ENCODE peak calls at places on chromosomes 12 and 14, in five cellular contexts. I is PC-3, T is hepatocyte, E is HCT116, P is Karpas-422. G is an unnamed sample. For H3K4me1, the result is how much of the 10 kb centered on the place peaks cover.

GRCh38 chr14:79836577-79836976 is 374.7 kb downstream of the DIO2 start:
- DNase-seq in I (peak), T (no peak), E (no peak), P (no peak), G (no peak)

GRCh38 chr12:85835810-85836715 is at the start of gene RASSF9:
- DNase-seq in I (peak), T (peak), E (no peak), P (no peak), G (no peak)

GRCh38 chr14:32683679-32684078 is 255.0 kb upstream of the NPAS3 start:
- DNase-seq in I (no peak), T (no peak), E (no peak), P (no peak), G (no peak)

GRCh38 chr12:52834727-52835001 is 553 bp upstream of the KRT79 start:
- DNase-seq in I (no peak), T (no peak), E (no peak), P (no peak), G (no peak)

GRCh38 chr14:20866963-20867362 is 24.2 kb upstream of the RNASE3 start:
- DNase-seq in I (peak), T (peak), E (peak), P (peak), G (no peak)

GRCh38 chr12:52010152-52010622 is 3.4 kb downstream of the TAMALIN start:
- DNase-seq in I (no peak), T (peak), E (no peak), P (no peak), G (no peak)

GRCh38 chr12:54759751-54760150 is 94.6 kb upstream of the MUCL1 start:
- DNase-seq in I (peak), T (peak), E (peak), P (peak), G (no peak)

GRCh38 chr12:39975374-39975918 is 130.4 kb downstream of the SLC2A13 start:
- DNase-seq in I (peak), T (no peak), E (no peak), P (no peak), G (no peak)

GRCh38 chr12:83318386-83318971 is 631.8 kb downstream of the TMTC2 start:
- DNase-seq in I (peak), T (no peak), E (no peak), P (no peak), G (no peak)

GRCh38 chr12:98669751-98670150 is 24.7 kb downstream of the APAF1 start:
- DNase-seq in I (no peak), T (no peak), E (no peak), P (no peak), G (no peak)

GRCh38 chr12:78696267-78696666 is 168.3 kb upstream of the SYT1 start:
- DNase-seq in I (peak), T (no peak), E (no peak), P (no peak), G (no peak)

GRCh38 chr12:20011200-20011599 is 357.1 kb upstream of the PDE3A start:
- DNase-seq in I (no peak), T (no peak), E (no peak), P (no peak), G (no peak)

GRCh38 chr14:63852817-63853730 is at the start of gene SYNE2:
- DNase-seq in I (peak), T (peak), E (no peak), P (peak), G (peak)

GRCh38 chr12:110312581-110313360 is 31.7 kb downstream of the ATP2A2 start:
- DNase-seq in I (peak), T (no peak), E (no peak), P (no peak), G (peak)

GRCh38 chr12:50625029-50625875 is 120.5 kb downstream of the DIP2B start:
- DNase-seq in I (no peak), T (no peak), E (no peak), P (peak), G (no peak)

GRCh38 chr14:92680781-92681650 is 67.4 kb downstream of the LGMN start:
- DNase-seq in I (peak), T (peak), E (peak), P (peak), G (peak)
- H3K27ac ChIP-seq in I (peak), T (peak), E (no peak), P (no peak), G (peak)

GRCh38 chr14:61260939-61261776 is 20.0 kb downstream of the TMEM30B start:
- DNase-seq in I (peak), T (peak), E (peak), P (no peak), G (peak)

GRCh38 chr14:61266436-61267220 is 14.5 kb downstream of the TMEM30B start:
- DNase-seq in I (no peak), T (peak), E (no peak), P (no peak), G (no peak)

GRCh38 chr14:61262082-61262481 is 19.1 kb downstream of the TMEM30B start:
- DNase-seq in I (peak), T (no peak), E (no peak), P (no peak), G (no peak)

GRCh38 chr14:61264699-61265098 is 16.4 kb downstream of the TMEM30B start:
- DNase-seq in I (no peak), T (no peak), E (no peak), P (no peak), G (no peak)

DNA sequence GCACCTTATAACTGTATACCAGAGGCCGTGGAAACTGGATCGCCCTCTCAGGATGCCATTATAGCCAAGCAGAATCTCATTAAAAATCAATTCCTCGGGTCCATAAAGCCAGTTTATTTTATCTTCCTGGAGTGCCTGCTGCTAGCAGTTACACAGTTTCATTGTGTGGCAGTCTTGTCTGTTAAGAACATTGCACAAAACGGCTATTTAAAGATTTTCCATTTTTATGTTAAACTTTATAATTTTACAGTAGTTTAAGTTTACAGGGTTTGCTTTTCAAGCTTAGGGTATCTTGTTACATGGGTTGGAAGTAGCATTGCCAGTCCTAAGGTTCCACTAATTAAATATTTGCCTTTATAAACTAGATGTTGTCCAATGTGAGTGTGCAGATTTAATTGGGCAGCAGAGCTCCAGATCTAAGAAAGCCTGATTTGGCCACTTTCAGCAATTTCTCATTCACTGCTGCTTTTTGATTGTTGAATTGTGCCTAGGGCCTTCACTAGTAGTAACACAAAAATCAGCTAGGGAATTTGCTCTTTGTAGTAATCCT is 17.0 kb downstream of the TMEM30B start:
- DNase-seq in I (peak), T (peak), E (no peak), P (no peak), G (no peak)
- H2AFZ ChIP-seq in I (peak), T (no peak), E (peak), P (no peak), G (no peak)

GRCh38 chr12:6869049-6870021 is 2.0 kb downstream of the TPI1 start:
- DNase-seq in I (peak), T (peak), E (peak), P (peak), G (peak)
- H3K4me1 ChIP-seq in I (under half), T (under half), E (under half), P (half or more), G (under half)

DNA sequence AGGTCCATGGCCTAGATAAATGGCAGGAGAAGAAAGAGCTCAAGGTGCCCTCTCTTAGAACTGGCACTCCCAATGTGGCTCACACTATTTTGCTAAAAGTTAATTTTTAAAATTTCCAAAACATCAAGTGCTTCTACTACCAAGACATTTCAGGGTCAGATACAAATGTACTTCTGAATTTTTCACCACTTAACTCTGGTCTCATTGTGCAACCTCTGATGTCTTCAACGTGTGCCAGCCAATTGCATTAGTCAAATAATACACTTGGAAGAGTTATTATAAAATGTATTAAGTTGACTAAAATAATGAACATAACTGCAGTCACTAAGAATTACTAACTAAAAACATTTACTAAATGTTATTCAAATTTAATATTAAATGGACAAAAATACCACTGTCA is 41.3 kb downstream of the SLC25A47 start:
- DNase-seq in I (no peak), T (no peak), E (no peak), P (no peak), G (no peak)
- H3K27ac ChIP-seq in I (no peak), T (no peak), E (no peak), P (no peak), G (no peak)

DNA sequence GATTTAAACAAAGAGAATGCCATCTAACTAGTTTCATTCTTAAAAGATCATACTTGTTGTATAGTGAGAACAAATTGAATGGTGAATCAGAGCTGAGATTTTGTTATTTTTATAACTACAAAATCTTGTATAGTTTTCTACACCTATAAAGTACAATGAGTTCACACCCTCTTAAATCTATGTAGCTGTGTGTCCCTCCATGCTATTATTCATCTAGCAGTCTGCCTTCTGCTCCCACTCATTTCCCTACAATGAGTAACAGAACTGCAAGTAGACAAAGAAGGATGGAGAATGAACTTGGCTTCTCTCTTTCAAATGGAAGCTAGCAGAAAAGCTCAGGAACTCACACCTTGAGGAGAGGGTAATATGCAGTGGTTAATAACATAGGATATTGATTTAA is 7.1 kb downstream of the IFNG-AS1 start:
- DNase-seq in I (no peak), T (no peak), E (no peak), P (no peak), G (no peak)
- H2AFZ ChIP-seq in I (no peak), T (no peak), E (no peak), P (no peak), G (no peak)

GRCh38 chr12:106282457-106283097 is 20.0 kb upstream of the TCP11L2 start:
- DNase-seq in I (peak), T (peak), E (peak), P (peak), G (peak)
- H3K4me1 ChIP-seq in I (under half), T (under half), E (under half), P (under half), G (under half)

G was measured in PC-9.